ENCODE peak calls at places on chromosome 2, in nine cellular contexts. One of them, this sample, is unnamed.

GRCh38 chr2:167182403-167182802 is 294.1 kb downstream of the XIRP2 start:
- DNase-seq in AG04450: no peak
- DNase-seq in activated CD8-positive, alpha-beta T cell treated with anti-CD3 and anti-CD28 coated beads for 36 hours: no peak
- DNase-seq in AG09309: no peak
- DNase-seq in cardiac fibroblast: no peak
- DNase-seq in HFF-Myc: no peak
- DNase-seq in HFFc6: no peak
- DNase-seq in fibroblast of lung: no peak
- DNase-seq in MM.1S: no peak
- DNase-seq in this sample: no peak

GRCh38 chr2:68171146-68171545 is 13.5 kb downstream of the PNO1 start:
- DNase-seq in fibroblast of lung: no peak
- DNase-seq in cardiac fibroblast: no peak
- DNase-seq in HFFc6: no peak
- DNase-seq in MM.1S: no peak
- DNase-seq in AG09309: no peak
- DNase-seq in AG04450: no peak
- DNase-seq in activated CD8-positive, alpha-beta T cell treated with anti-CD3 and anti-CD28 coated beads for 36 hours: no peak
- DNase-seq in HFF-Myc: no peak
- DNase-seq in this sample: no peak

GRCh38 chr2:101255501-101255900 is 2.8 kb downstream of the CNOT11 start:
- DNase-seq in fibroblast of lung: peak
- DNase-seq in activated CD8-positive, alpha-beta T cell treated with anti-CD3 and anti-CD28 coated beads for 36 hours: no peak
- DNase-seq in HFFc6: no peak
- DNase-seq in AG09309: no peak
- DNase-seq in AG04450: no peak
- DNase-seq in HFF-Myc: no peak
- DNase-seq in cardiac fibroblast: no peak
- DNase-seq in MM.1S: no peak
- DNase-seq in this sample: no peak

GRCh38 chr2:215052810-215053209 is 85.6 kb downstream of the ABCA12 start:
- DNase-seq in HFF-Myc: no peak
- DNase-seq in cardiac fibroblast: no peak
- DNase-seq in MM.1S: no peak
- DNase-seq in HFFc6: no peak
- DNase-seq in fibroblast of lung: no peak
- DNase-seq in AG04450: no peak
- DNase-seq in activated CD8-positive, alpha-beta T cell treated with anti-CD3 and anti-CD28 coated beads for 36 hours: no peak
- DNase-seq in AG09309: no peak
- DNase-seq in this sample: no peak

GRCh38 chr2:4662161-4662779 is 958.9 kb downstream of the DCDC2C start:
- DNase-seq in fibroblast of lung: peak
- DNase-seq in MM.1S: no peak
- DNase-seq in activated CD8-positive, alpha-beta T cell treated with anti-CD3 and anti-CD28 coated beads for 36 hours: no peak
- DNase-seq in HFF-Myc: no peak
- DNase-seq in AG09309: no peak
- DNase-seq in AG04450: no peak
- DNase-seq in cardiac fibroblast: no peak
- DNase-seq in HFFc6: no peak
- DNase-seq in this sample: no peak

GRCh38 chr2:31251018-31251417 is 17.1 kb downstream of the EHD3 start:
- DNase-seq in HFFc6: no peak
- DNase-seq in MM.1S: no peak
- DNase-seq in cardiac fibroblast: no peak
- DNase-seq in AG04450: no peak
- DNase-seq in activated CD8-positive, alpha-beta T cell treated with anti-CD3 and anti-CD28 coated beads for 36 hours: no peak
- DNase-seq in AG09309: no peak
- DNase-seq in fibroblast of lung: no peak
- DNase-seq in HFF-Myc: no peak
- DNase-seq in this sample: no peak

GRCh38 chr2:16665746-16666452 is at the start of gene CYRIA:
- DNase-seq in HFFc6: no peak
- DNase-seq in MM.1S: peak
- DNase-seq in activated CD8-positive, alpha-beta T cell treated with anti-CD3 and anti-CD28 coated beads for 36 hours: peak
- DNase-seq in AG04450: no peak
- DNase-seq in AG09309: no peak
- DNase-seq in HFF-Myc: no peak
- DNase-seq in fibroblast of lung: peak
- DNase-seq in cardiac fibroblast: peak
- DNase-seq in this sample: no peak

GRCh38 chr2:3302421-3302750 is 75.2 kb downstream of the EIPR1 start:
- DNase-seq in AG04450: no peak
- DNase-seq in cardiac fibroblast: no peak
- DNase-seq in HFF-Myc: no peak
- DNase-seq in HFFc6: no peak
- DNase-seq in fibroblast of lung: no peak
- DNase-seq in MM.1S: no peak
- DNase-seq in activated CD8-positive, alpha-beta T cell treated with anti-CD3 and anti-CD28 coated beads for 36 hours: no peak
- DNase-seq in AG09309: no peak
- DNase-seq in this sample: no peak

GRCh38 chr2:184769038-184769437 is 170.7 kb downstream of the ZNF804A start:
- DNase-seq in MM.1S: no peak
- DNase-seq in fibroblast of lung: peak
- DNase-seq in HFFc6: no peak
- DNase-seq in HFF-Myc: no peak
- DNase-seq in AG04450: peak
- DNase-seq in activated CD8-positive, alpha-beta T cell treated with anti-CD3 and anti-CD28 coated beads for 36 hours: no peak
- DNase-seq in AG09309: no peak
- DNase-seq in cardiac fibroblast: peak
- DNase-seq in this sample: no peak

GRCh38 chr2:15996536-15997423 is 56.4 kb downstream of the MYCN start:
- DNase-seq in activated CD8-positive, alpha-beta T cell treated with anti-CD3 and anti-CD28 coated beads for 36 hours: no peak
- DNase-seq in MM.1S: no peak
- DNase-seq in HFFc6: no peak
- DNase-seq in cardiac fibroblast: no peak
- DNase-seq in fibroblast of lung: no peak
- DNase-seq in AG09309: no peak
- DNase-seq in AG04450: no peak
- DNase-seq in HFF-Myc: no peak
- DNase-seq in this sample: no peak

GRCh38 chr2:15981646-15982045 is 41.3 kb downstream of the MYCN start:
- DNase-seq in HFF-Myc: no peak
- DNase-seq in AG04450: no peak
- DNase-seq in HFFc6: no peak
- DNase-seq in cardiac fibroblast: no peak
- DNase-seq in AG09309: no peak
- DNase-seq in activated CD8-positive, alpha-beta T cell treated with anti-CD3 and anti-CD28 coated beads for 36 hours: no peak
- DNase-seq in fibroblast of lung: no peak
- DNase-seq in MM.1S: no peak
- DNase-seq in this sample: no peak

GRCh38 chr2:88602022-88602421 is 25.2 kb downstream of the EIF2AK3 start:
- DNase-seq in cardiac fibroblast: no peak
- DNase-seq in activated CD8-positive, alpha-beta T cell treated with anti-CD3 and anti-CD28 coated beads for 36 hours: no peak
- DNase-seq in AG04450: no peak
- DNase-seq in AG09309: no peak
- DNase-seq in MM.1S: no peak
- DNase-seq in HFFc6: no peak
- DNase-seq in HFF-Myc: no peak
- DNase-seq in fibroblast of lung: peak
- DNase-seq in this sample: no peak

GRCh38 chr2:163808406-163808805 is 72.6 kb upstream of the FIGN start:
- DNase-seq in HFF-Myc: no peak
- DNase-seq in cardiac fibroblast: peak
- DNase-seq in activated CD8-positive, alpha-beta T cell treated with anti-CD3 and anti-CD28 coated beads for 36 hours: no peak
- DNase-seq in AG04450: no peak
- DNase-seq in fibroblast of lung: no peak
- DNase-seq in AG09309: no peak
- DNase-seq in HFFc6: no peak
- DNase-seq in MM.1S: no peak
- DNase-seq in this sample: no peak

GRCh38 chr2:96090181-96090500 is 26.2 kb downstream of the ADRA2B start:
- DNase-seq in fibroblast of lung: no peak
- DNase-seq in cardiac fibroblast: no peak
- DNase-seq in HFFc6: no peak
- DNase-seq in AG09309: no peak
- DNase-seq in MM.1S: no peak
- DNase-seq in activated CD8-positive, alpha-beta T cell treated with anti-CD3 and anti-CD28 coated beads for 36 hours: no peak
- DNase-seq in AG04450: no peak
- DNase-seq in HFF-Myc: no peak
- DNase-seq in this sample: peak

GRCh38 chr2:110645616-110646015 is 32.2 kb downstream of the BUB1 start:
- DNase-seq in HFF-Myc: no peak
- DNase-seq in activated CD8-positive, alpha-beta T cell treated with anti-CD3 and anti-CD28 coated beads for 36 hours: no peak
- DNase-seq in HFFc6: no peak
- DNase-seq in fibroblast of lung: no peak
- DNase-seq in AG09309: no peak
- DNase-seq in cardiac fibroblast: no peak
- DNase-seq in MM.1S: no peak
- DNase-seq in AG04450: no peak
- DNase-seq in this sample: no peak

GRCh38 chr2:236684534-236685256 is 115.1 kb downstream of the ACKR3 start:
- DNase-seq in AG09309: no peak
- DNase-seq in HFF-Myc: no peak
- DNase-seq in MM.1S: peak
- DNase-seq in fibroblast of lung: no peak
- DNase-seq in AG04450: no peak
- DNase-seq in cardiac fibroblast: no peak
- DNase-seq in HFFc6: no peak
- DNase-seq in activated CD8-positive, alpha-beta T cell treated with anti-CD3 and anti-CD28 coated beads for 36 hours: no peak
- DNase-seq in this sample: no peak

GRCh38 chr2:19332503-19332902 is 25.9 kb downstream of the OSR1 start:
- DNase-seq in AG04450: no peak
- DNase-seq in fibroblast of lung: no peak
- DNase-seq in activated CD8-positive, alpha-beta T cell treated with anti-CD3 and anti-CD28 coated beads for 36 hours: no peak
- DNase-seq in cardiac fibroblast: no peak
- DNase-seq in HFFc6: no peak
- DNase-seq in MM.1S: no peak
- DNase-seq in AG09309: no peak
- DNase-seq in HFF-Myc: no peak
- DNase-seq in this sample: no peak

GRCh38 chr2:127376265-127376664 is 11.5 kb downstream of the MAP3K2 start:
- DNase-seq in AG09309: no peak
- DNase-seq in MM.1S: no peak
- DNase-seq in cardiac fibroblast: no peak
- DNase-seq in activated CD8-positive, alpha-beta T cell treated with anti-CD3 and anti-CD28 coated beads for 36 hours: no peak
- DNase-seq in HFFc6: no peak
- DNase-seq in HFF-Myc: no peak
- DNase-seq in AG04450: no peak
- DNase-seq in fibroblast of lung: no peak
- DNase-seq in this sample: no peak

GRCh38 chr2:177665948-177666347 is 273.4 kb downstream of the AGPS start:
- DNase-seq in activated CD8-positive, alpha-beta T cell treated with anti-CD3 and anti-CD28 coated beads for 36 hours: no peak
- DNase-seq in AG04450: no peak
- DNase-seq in MM.1S: no peak
- DNase-seq in fibroblast of lung: no peak
- DNase-seq in AG09309: no peak
- DNase-seq in HFFc6: no peak
- DNase-seq in HFF-Myc: no peak
- DNase-seq in cardiac fibroblast: no peak
- DNase-seq in this sample: no peak

GRCh38 chr2:172726172-172726735 is 9.4 kb upstream of the RAPGEF4 start:
- DNase-seq in AG04450: no peak
- DNase-seq in AG09309: no peak
- DNase-seq in activated CD8-positive, alpha-beta T cell treated with anti-CD3 and anti-CD28 coated beads for 36 hours: no peak
- DNase-seq in MM.1S: no peak
- DNase-seq in HFFc6: no peak
- DNase-seq in cardiac fibroblast: peak
- DNase-seq in fibroblast of lung: peak
- DNase-seq in HFF-Myc: no peak
- DNase-seq in this sample: no peak

GRCh38 chr2:223815186-223815883 is 22.0 kb downstream of the AP1S3 start:
- DNase-seq in AG04450: peak
- DNase-seq in cardiac fibroblast: peak
- DNase-seq in HFF-Myc: peak
- DNase-seq in fibroblast of lung: peak
- DNase-seq in AG09309: peak
- DNase-seq in activated CD8-positive, alpha-beta T cell treated with anti-CD3 and anti-CD28 coated beads for 36 hours: no peak
- DNase-seq in MM.1S: no peak
- DNase-seq in HFFc6: peak
- DNase-seq in this sample: no peak

GRCh38 chr2:161586517-161587167 is 37.6 kb upstream of the SLC4A10 start:
- DNase-seq in fibroblast of lung: peak
- DNase-seq in AG09309: peak
- DNase-seq in AG04450: no peak
- DNase-seq in HFFc6: peak
- DNase-seq in MM.1S: no peak
- DNase-seq in activated CD8-positive, alpha-beta T cell treated with anti-CD3 and anti-CD28 coated beads for 36 hours: no peak
- DNase-seq in cardiac fibroblast: peak
- DNase-seq in HFF-Myc: peak
- DNase-seq in this sample: no peak
- TF ChIP-seq CTCF in fibroblast of lung: peak
- TF ChIP-seq CTCF in AG09309: peak
- TF ChIP-seq CTCF in AG04450: peak
- TF ChIP-seq CTCF in HFFc6: peak
- TF ChIP-seq CTCF in MM.1S: peak
- TF ChIP-seq CTCF in activated CD8-positive, alpha-beta T cell treated with anti-CD3 and anti-CD28 coated beads for 36 hours: peak
- TF ChIP-seq CTCF in cardiac fibroblast: peak
- TF ChIP-seq CTCF in HFF-Myc: peak
- TF ChIP-seq CTCF in this sample: peak

GRCh38 chr2:156435725-156436476 is at the start of gene GPD2:
- DNase-seq in HFFc6: peak
- DNase-seq in AG04450: peak
- DNase-seq in fibroblast of lung: peak
- DNase-seq in cardiac fibroblast: peak
- DNase-seq in AG09309: peak
- DNase-seq in HFF-Myc: no peak
- DNase-seq in MM.1S: peak
- DNase-seq in activated CD8-positive, alpha-beta T cell treated with anti-CD3 and anti-CD28 coated beads for 36 hours: peak
- DNase-seq in this sample: peak
- TF ChIP-seq CTCF in HFFc6: peak
- TF ChIP-seq CTCF in AG04450: no peak
- TF ChIP-seq CTCF in fibroblast of lung: no peak
- TF ChIP-seq CTCF in cardiac fibroblast: no peak
- TF ChIP-seq CTCF in AG09309: peak
- TF ChIP-seq CTCF in HFF-Myc: no peak
- TF ChIP-seq CTCF in MM.1S: no peak
- TF ChIP-seq CTCF in activated CD8-positive, alpha-beta T cell treated with anti-CD3 and anti-CD28 coated beads for 36 hours: no peak
- TF ChIP-seq CTCF in this sample: peak

DNA sequence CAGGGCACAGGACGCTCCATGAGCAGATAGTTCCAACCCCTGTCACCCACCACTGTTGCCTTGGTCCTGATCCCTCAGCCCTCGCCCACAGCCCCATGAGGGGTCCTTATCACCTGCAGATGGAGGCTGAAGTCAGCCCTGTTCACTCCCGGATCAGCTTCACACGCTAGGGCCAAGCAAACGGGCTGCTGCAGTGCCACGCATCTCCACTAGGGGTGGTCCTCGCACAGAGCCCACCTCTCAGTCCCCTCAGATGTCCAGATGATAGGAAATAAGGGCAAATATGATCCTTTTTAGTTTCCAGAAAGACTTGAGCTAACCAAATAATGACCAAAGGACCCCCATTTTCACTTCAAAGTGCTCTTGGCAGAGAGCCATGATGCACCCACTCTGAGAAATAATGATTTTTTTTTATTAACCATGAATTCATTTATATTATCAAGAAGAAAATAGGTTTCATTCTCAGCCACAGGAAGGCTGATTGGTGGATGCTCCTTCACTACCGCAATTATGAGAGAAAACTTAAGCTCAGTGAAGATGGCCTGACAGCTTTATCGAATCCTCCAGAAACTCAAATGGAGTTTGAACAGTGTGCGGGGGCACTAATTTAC is 71.9 kb upstream of the KLHL29 start:
- DNase-seq in HFF-Myc: no peak
- DNase-seq in HFFc6: no peak
- DNase-seq in fibroblast of lung: no peak
- DNase-seq in activated CD8-positive, alpha-beta T cell treated with anti-CD3 and anti-CD28 coated beads for 36 hours: peak
- DNase-seq in AG09309: no peak
- DNase-seq in MM.1S: no peak
- DNase-seq in cardiac fibroblast: peak
- DNase-seq in AG04450: no peak
- DNase-seq in this sample: no peak
- TF ChIP-seq CTCF in HFF-Myc: peak
- TF ChIP-seq CTCF in HFFc6: peak
- TF ChIP-seq CTCF in fibroblast of lung: peak
- TF ChIP-seq CTCF in activated CD8-positive, alpha-beta T cell treated with anti-CD3 and anti-CD28 coated beads for 36 hours: peak
- TF ChIP-seq CTCF in AG09309: peak
- TF ChIP-seq CTCF in MM.1S: peak
- TF ChIP-seq CTCF in cardiac fibroblast: peak
- TF ChIP-seq CTCF in AG04450: peak
- TF ChIP-seq CTCF in this sample: peak

GRCh38 chr2:11422491-11422865 is 43.5 kb downstream of the E2F6 start:
- DNase-seq in HFFc6: no peak
- DNase-seq in activated CD8-positive, alpha-beta T cell treated with anti-CD3 and anti-CD28 coated beads for 36 hours: no peak
- DNase-seq in AG09309: no peak
- DNase-seq in HFF-Myc: no peak
- DNase-seq in MM.1S: no peak
- DNase-seq in fibroblast of lung: no peak
- DNase-seq in cardiac fibroblast: no peak
- DNase-seq in AG04450: no peak
- DNase-seq in this sample: no peak
- TF ChIP-seq CTCF in HFFc6: no peak
- TF ChIP-seq CTCF in activated CD8-positive, alpha-beta T cell treated with anti-CD3 and anti-CD28 coated beads for 36 hours: no peak
- TF ChIP-seq CTCF in AG09309: no peak
- TF ChIP-seq CTCF in HFF-Myc: no peak
- TF ChIP-seq CTCF in MM.1S: no peak
- TF ChIP-seq CTCF in fibroblast of lung: no peak
- TF ChIP-seq CTCF in cardiac fibroblast: no peak
- TF ChIP-seq CTCF in AG04450: no peak
- TF ChIP-seq CTCF in this sample: no peak